ENCODE peak calls at places on chromosomes 5 and 9, in nine cellular contexts. One of them, this sample, is unnamed.

GRCh38 chr9:110180386-110180712 is 27.6 kb downstream of the C9orf152 start:
- DNase-seq in mammary epithelial cell: no peak
- DNase-seq in fibroblast of lung: no peak
- DNase-seq in tibial artery: no peak
- DNase-seq in colonic mucosa: no peak
- DNase-seq in cardiac muscle cell: no peak
- DNase-seq in OCI-LY7: no peak
- DNase-seq in HCT116: no peak
- DNase-seq in PC-9: no peak
- DNase-seq in this sample: no peak

GRCh38 chr5:166503506-166503905 is 1787.9 kb upstream of the WWC1 start:
- DNase-seq in PC-9: no peak
- DNase-seq in HCT116: no peak
- DNase-seq in colonic mucosa: no peak
- DNase-seq in mammary epithelial cell: no peak
- DNase-seq in cardiac muscle cell: no peak
- DNase-seq in tibial artery: no peak
- DNase-seq in fibroblast of lung: no peak
- DNase-seq in OCI-LY7: no peak
- DNase-seq in this sample: no peak

GRCh38 chr5:78006449-78006848 is 230.3 kb upstream of the TBCA start:
- DNase-seq in mammary epithelial cell: no peak
- DNase-seq in cardiac muscle cell: no peak
- DNase-seq in tibial artery: no peak
- DNase-seq in OCI-LY7: no peak
- DNase-seq in HCT116: no peak
- DNase-seq in PC-9: no peak
- DNase-seq in fibroblast of lung: no peak
- DNase-seq in colonic mucosa: no peak
- DNase-seq in this sample: no peak

GRCh38 chr9:38708759-38709158 is 11.2 kb downstream of the FAM240B start:
- DNase-seq in OCI-LY7: no peak
- DNase-seq in cardiac muscle cell: no peak
- DNase-seq in fibroblast of lung: peak; percentile 47
- DNase-seq in HCT116: no peak
- DNase-seq in PC-9: no peak
- DNase-seq in tibial artery: no peak
- DNase-seq in colonic mucosa: no peak
- DNase-seq in mammary epithelial cell: peak; percentile 65
- DNase-seq in this sample: no peak

GRCh38 chr9:79143211-79143610 is 428.6 kb upstream of the TLE4 start:
- DNase-seq in mammary epithelial cell: no peak
- DNase-seq in PC-9: no peak
- DNase-seq in HCT116: no peak
- DNase-seq in cardiac muscle cell: no peak
- DNase-seq in fibroblast of lung: peak; percentile 25
- DNase-seq in OCI-LY7: no peak
- DNase-seq in tibial artery: no peak
- DNase-seq in colonic mucosa: no peak
- DNase-seq in this sample: no peak

GRCh38 chr9:6495484-6495883 is 82.5 kb downstream of the UHRF2 start:
- DNase-seq in mammary epithelial cell: no peak
- DNase-seq in cardiac muscle cell: no peak
- DNase-seq in tibial artery: no peak
- DNase-seq in HCT116: no peak
- DNase-seq in colonic mucosa: no peak
- DNase-seq in OCI-LY7: peak; percentile 7
- DNase-seq in fibroblast of lung: no peak
- DNase-seq in PC-9: no peak
- DNase-seq in this sample: no peak

GRCh38 chr5:137735531-137736284 is at the start of gene KLHL3:
- DNase-seq in fibroblast of lung: peak; percentile 63
- DNase-seq in OCI-LY7: peak; percentile 18
- DNase-seq in colonic mucosa: peak; percentile 48
- DNase-seq in tibial artery: peak; percentile 67
- DNase-seq in PC-9: peak; percentile 48
- DNase-seq in HCT116: no peak
- DNase-seq in cardiac muscle cell: peak; percentile 70
- DNase-seq in mammary epithelial cell: peak; percentile 63
- DNase-seq in this sample: no peak

GRCh38 chr9:33172256-33172678 is 5.1 kb upstream of the B4GALT1 start:
- DNase-seq in OCI-LY7: no peak
- DNase-seq in fibroblast of lung: peak; percentile 74
- DNase-seq in colonic mucosa: no peak
- DNase-seq in cardiac muscle cell: no peak
- DNase-seq in tibial artery: no peak
- DNase-seq in mammary epithelial cell: no peak
- DNase-seq in HCT116: no peak
- DNase-seq in PC-9: no peak
- DNase-seq in this sample: no peak

GRCh38 chr5:10424124-10424731 is 17.5 kb upstream of the ROPN1L start:
- DNase-seq in tibial artery: no peak
- DNase-seq in fibroblast of lung: peak; percentile 34
- DNase-seq in cardiac muscle cell: peak; percentile 50
- DNase-seq in OCI-LY7: peak; percentile 64
- DNase-seq in PC-9: no peak
- DNase-seq in HCT116: peak; percentile 8
- DNase-seq in colonic mucosa: no peak
- DNase-seq in mammary epithelial cell: no peak
- DNase-seq in this sample: no peak

GRCh38 chr9:33816327-33817252 is at the start of gene UBE2R2:
- DNase-seq in cardiac muscle cell: peak; percentile 93
- DNase-seq in OCI-LY7: peak; percentile 90
- DNase-seq in PC-9: peak; percentile 84
- DNase-seq in colonic mucosa: peak; percentile 95
- DNase-seq in tibial artery: peak; percentile 96
- DNase-seq in mammary epithelial cell: peak; percentile 87
- DNase-seq in HCT116: peak; percentile 84
- DNase-seq in fibroblast of lung: peak; percentile 84
- DNase-seq in this sample: peak; percentile 56

GRCh38 chr9:111037744-111038335 is 430 bp downstream of the LPAR1 start:
- DNase-seq in cardiac muscle cell: peak; percentile 81
- DNase-seq in OCI-LY7: no peak
- DNase-seq in mammary epithelial cell: peak; percentile 48
- DNase-seq in PC-9: peak; percentile 57
- DNase-seq in fibroblast of lung: peak; percentile 44
- DNase-seq in colonic mucosa: peak; percentile 51
- DNase-seq in HCT116: peak; percentile 3
- DNase-seq in tibial artery: peak; percentile 71
- DNase-seq in this sample: no peak

GRCh38 chr9:86279839-86280238 is 2.5 kb downstream of the ISCA1 start:
- DNase-seq in fibroblast of lung: no peak
- DNase-seq in OCI-LY7: no peak
- DNase-seq in mammary epithelial cell: no peak
- DNase-seq in PC-9: no peak
- DNase-seq in colonic mucosa: no peak
- DNase-seq in cardiac muscle cell: no peak
- DNase-seq in HCT116: no peak
- DNase-seq in tibial artery: no peak
- DNase-seq in this sample: no peak

GRCh38 chr5:143119301-143119769 is 284.2 kb downstream of the NR3C1 start:
- DNase-seq in cardiac muscle cell: no peak
- DNase-seq in tibial artery: no peak
- DNase-seq in colonic mucosa: no peak
- DNase-seq in OCI-LY7: peak; percentile 3
- DNase-seq in mammary epithelial cell: no peak
- DNase-seq in HCT116: no peak
- DNase-seq in PC-9: no peak
- DNase-seq in fibroblast of lung: no peak
- DNase-seq in this sample: no peak

GRCh38 chr9:107465467-107466451 is 23.8 kb downstream of the KLF4 start:
- DNase-seq in colonic mucosa: peak; percentile 75
- DNase-seq in fibroblast of lung: peak; percentile 26
- DNase-seq in cardiac muscle cell: peak; percentile 78
- DNase-seq in HCT116: no peak
- DNase-seq in tibial artery: peak; percentile 85
- DNase-seq in PC-9: peak; percentile 59
- DNase-seq in OCI-LY7: no peak
- DNase-seq in mammary epithelial cell: peak; percentile 50
- DNase-seq in this sample: peak; percentile 34

GRCh38 chr9:81724242-81724889 is 35.0 kb upstream of the TLE1 start:
- DNase-seq in cardiac muscle cell: no peak
- DNase-seq in OCI-LY7: no peak
- DNase-seq in HCT116: no peak
- DNase-seq in fibroblast of lung: peak; percentile 50
- DNase-seq in PC-9: no peak
- DNase-seq in mammary epithelial cell: no peak
- DNase-seq in tibial artery: no peak
- DNase-seq in colonic mucosa: no peak
- DNase-seq in this sample: no peak

GRCh38 chr9:92607088-92607487 is 62.8 kb downstream of the IPPK start:
- DNase-seq in HCT116: no peak
- DNase-seq in PC-9: no peak
- DNase-seq in mammary epithelial cell: no peak
- DNase-seq in fibroblast of lung: peak; percentile 75
- DNase-seq in tibial artery: no peak
- DNase-seq in OCI-LY7: no peak
- DNase-seq in colonic mucosa: no peak
- DNase-seq in cardiac muscle cell: no peak
- DNase-seq in this sample: no peak

GRCh38 chr9:1008256-1008655 is 31.8 kb downstream of the DMRT3 start:
- DNase-seq in mammary epithelial cell: no peak
- DNase-seq in cardiac muscle cell: no peak
- DNase-seq in OCI-LY7: no peak
- DNase-seq in PC-9: no peak
- DNase-seq in fibroblast of lung: peak; percentile 2
- DNase-seq in colonic mucosa: no peak
- DNase-seq in tibial artery: no peak
- DNase-seq in HCT116: no peak
- DNase-seq in this sample: no peak
- H3K27ac ChIP-seq in mammary epithelial cell: no peak overlapping the region
- H3K27ac ChIP-seq in cardiac muscle cell: no peak overlapping the region
- H3K27ac ChIP-seq in OCI-LY7: no peak overlapping the region
- H3K27ac ChIP-seq in PC-9: no peak overlapping the region
- H3K27ac ChIP-seq in fibroblast of lung: no peak overlapping the region
- H3K27ac ChIP-seq in colonic mucosa: no peak overlapping the region
- H3K27ac ChIP-seq in tibial artery: no peak overlapping the region
- H3K27ac ChIP-seq in HCT116: no peak overlapping the region
- H3K27ac ChIP-seq in this sample: no peak overlapping the region

GRCh38 chr5:15693933-15694332 is 194.0 kb downstream of the FBXL7 start:
- DNase-seq in HCT116: no peak
- DNase-seq in tibial artery: no peak
- DNase-seq in OCI-LY7: no peak
- DNase-seq in cardiac muscle cell: no peak
- DNase-seq in colonic mucosa: no peak
- DNase-seq in mammary epithelial cell: no peak
- DNase-seq in PC-9: no peak
- DNase-seq in fibroblast of lung: no peak
- DNase-seq in this sample: no peak
- TF ChIP-seq CTCF in HCT116: no peak
- TF ChIP-seq CTCF in tibial artery: no peak
- TF ChIP-seq CTCF in OCI-LY7: no peak
- TF ChIP-seq CTCF in cardiac muscle cell: no peak
- TF ChIP-seq CTCF in colonic mucosa: no peak
- TF ChIP-seq CTCF in mammary epithelial cell: no peak
- TF ChIP-seq CTCF in PC-9: no peak
- TF ChIP-seq CTCF in fibroblast of lung: no peak
- TF ChIP-seq CTCF in this sample: no peak

DNA sequence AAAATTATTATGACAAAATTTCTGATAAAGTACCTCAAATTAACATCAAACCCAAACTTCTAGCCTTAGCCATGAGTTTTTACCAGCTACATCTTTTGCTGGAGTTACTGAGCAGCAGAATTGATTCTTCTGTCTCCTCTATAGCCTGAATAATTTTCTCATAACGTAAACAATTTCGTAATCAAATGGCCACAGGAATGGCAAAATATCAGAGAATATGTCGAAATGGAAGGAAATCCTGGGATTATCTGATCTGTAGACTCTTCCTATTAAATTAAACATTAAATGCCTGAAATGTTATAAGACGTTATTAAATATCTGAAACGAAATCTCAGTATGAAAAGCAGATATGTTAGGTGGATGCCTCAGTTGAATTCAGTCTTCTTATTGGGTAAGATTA is 41.1 kb downstream of the LURAP1L start:
- DNase-seq in colonic mucosa: no peak
- DNase-seq in mammary epithelial cell: no peak
- DNase-seq in PC-9: no peak
- DNase-seq in OCI-LY7: no peak
- DNase-seq in cardiac muscle cell: no peak
- DNase-seq in HCT116: no peak
- DNase-seq in fibroblast of lung: no peak
- DNase-seq in tibial artery: no peak
- DNase-seq in this sample: no peak
- H3K4me1 ChIP-seq in colonic mucosa: peaks cover 10% of the 10 kb centered on the region
- H3K4me1 ChIP-seq in mammary epithelial cell: peaks cover 47% of the 10 kb centered on the region
- H3K4me1 ChIP-seq in PC-9: peaks cover 33% of the 10 kb centered on the region
- H3K4me1 ChIP-seq in OCI-LY7: no peaks in the 10 kb centered on the region
- H3K4me1 ChIP-seq in cardiac muscle cell: no peaks in the 10 kb centered on the region
- H3K4me1 ChIP-seq in HCT116: peaks cover 50% of the 10 kb centered on the region
- H3K4me1 ChIP-seq in fibroblast of lung: peaks cover 28% of the 10 kb centered on the region
- H3K4me1 ChIP-seq in tibial artery: peaks cover 34% of the 10 kb centered on the region
- H3K4me1 ChIP-seq in this sample: peaks cover 59% of the 10 kb centered on the region

DNA sequence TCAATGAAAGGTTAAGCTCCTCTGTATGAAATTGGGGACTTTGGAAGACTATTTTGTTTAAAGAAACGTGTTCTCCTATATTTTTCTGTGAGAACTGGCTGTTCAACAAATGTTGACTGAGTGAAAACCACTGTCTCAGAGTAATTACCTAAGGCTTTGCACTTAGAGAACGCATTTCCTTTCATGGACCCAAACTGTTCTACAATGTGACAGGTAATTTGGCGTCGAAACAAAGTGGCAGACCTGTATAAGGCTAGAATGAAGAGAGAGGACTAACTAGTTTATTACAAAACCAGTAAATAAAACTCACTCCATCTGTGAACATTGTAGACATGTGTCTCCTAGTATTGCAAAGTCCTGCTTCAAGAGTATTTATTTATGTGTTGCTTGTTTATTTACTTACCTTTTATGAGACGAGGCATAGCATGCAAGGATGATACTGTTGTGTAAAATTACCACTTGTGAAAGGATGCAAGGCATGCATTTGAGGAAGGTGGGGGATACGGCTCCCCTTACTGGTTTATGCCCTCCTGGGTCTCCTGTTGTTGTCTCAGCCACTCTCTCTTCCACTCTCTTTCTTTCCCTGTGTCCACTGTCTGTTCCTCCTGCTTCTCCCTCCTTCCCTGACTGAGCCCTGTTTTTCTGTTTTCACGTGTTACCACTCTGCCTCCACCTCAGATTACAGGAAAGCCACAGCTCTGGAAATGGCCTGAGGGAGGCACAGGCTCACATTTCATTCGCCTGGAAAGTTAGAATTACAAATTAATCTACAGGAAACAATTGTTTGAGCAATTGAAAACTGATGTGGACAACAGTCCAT is 444.0 kb upstream of the ZNF608 start:
- DNase-seq in PC-9: no peak
- DNase-seq in OCI-LY7: no peak
- DNase-seq in HCT116: no peak
- DNase-seq in colonic mucosa: no peak
- DNase-seq in fibroblast of lung: no peak
- DNase-seq in cardiac muscle cell: peak; percentile 37
- DNase-seq in mammary epithelial cell: peak; percentile 50
- DNase-seq in tibial artery: no peak
- DNase-seq in this sample: no peak
- H3K27ac ChIP-seq in PC-9: no peak overlapping the region
- H3K27ac ChIP-seq in OCI-LY7: no peak overlapping the region
- H3K27ac ChIP-seq in HCT116: no peak overlapping the region
- H3K27ac ChIP-seq in colonic mucosa: no peak overlapping the region
- H3K27ac ChIP-seq in fibroblast of lung: no peak overlapping the region
- H3K27ac ChIP-seq in cardiac muscle cell: no peak overlapping the region
- H3K27ac ChIP-seq in mammary epithelial cell: no peak overlapping the region
- H3K27ac ChIP-seq in tibial artery: no peak overlapping the region
- H3K27ac ChIP-seq in this sample: no peak overlapping the region

GRCh38 chr5:76081811-76082783 is 1.1 kb upstream of the SV2C start:
- DNase-seq in OCI-LY7: no peak
- DNase-seq in mammary epithelial cell: no peak
- DNase-seq in fibroblast of lung: no peak
- DNase-seq in HCT116: no peak
- DNase-seq in PC-9: no peak
- DNase-seq in colonic mucosa: no peak
- DNase-seq in tibial artery: no peak
- DNase-seq in cardiac muscle cell: no peak
- DNase-seq in this sample: no peak
- TF ChIP-seq CTCF in OCI-LY7: no peak
- TF ChIP-seq CTCF in mammary epithelial cell: no peak
- TF ChIP-seq CTCF in fibroblast of lung: no peak
- TF ChIP-seq CTCF in HCT116: no peak
- TF ChIP-seq CTCF in PC-9: no peak
- TF ChIP-seq CTCF in colonic mucosa: no peak
- TF ChIP-seq CTCF in tibial artery: no peak
- TF ChIP-seq CTCF in cardiac muscle cell: no peak
- TF ChIP-seq CTCF in this sample: no peak

This sample was measured in thoracic aorta.